ENCODE peak calls at places on chromosomes 11 and 22, in ten cellular contexts. F is pancreas; U is left ventricle myocardium inferior; T is CD8-positive, alpha-beta memory T cell; E is psoas muscle; P is H9; G is mesendoderm; D is right cardiac atrium; O is tibial nerve; Y is Panc1. M is an unnamed sample.

GRCh38 chr11:4643682-4644081 is at the start of gene OR51E1:
- DNase-seq in F (no peak), P (no peak), T (no peak), E (no peak), D (no peak), Y (no peak), G (no peak), O (no peak), U (no peak), M (no peak)

GRCh38 chr11:69972351-69972802 is 105.7 kb upstream of the ANO1 start:
- DNase-seq in D (no peak), F (peak; percentile 15), U (no peak), P (no peak), Y (no peak), G (no peak), O (no peak), T (no peak), E (no peak), M (no peak)

GRCh38 chr11:12538889-12539421 is 135.3 kb upstream of the TEAD1 start:
- DNase-seq in O (no peak), T (no peak), D (no peak), U (no peak), Y (no peak), P (no peak), F (no peak), G (no peak), E (no peak), M (no peak)

GRCh38 chr11:47573321-47573720 is 5.4 kb downstream of the KBTBD4 start:
- DNase-seq in O (no peak), T (no peak), U (peak; percentile 51), F (no peak), E (peak; percentile 29), Y (no peak), P (no peak), D (peak; percentile 64), G (no peak), M (no peak)

GRCh38 chr11:57798905-57799559 is 37.4 kb downstream of the CTNND1 start:
- DNase-seq in O (no peak), E (no peak), U (no peak), G (peak; percentile 46), F (no peak), Y (peak; percentile 24), P (no peak), T (no peak), D (peak; percentile 67), M (no peak)

GRCh38 chr11:60831143-60831500 is 10.8 kb upstream of the CCDC86 start:
- DNase-seq in P (peak; percentile 73), Y (peak; percentile 58), D (peak; percentile 94), G (peak; percentile 69), F (peak; percentile 92), O (peak; percentile 80), U (peak; percentile 83), T (peak; percentile 86), E (peak; percentile 89), M (peak; percentile 53)

GRCh38 chr11:110522456-110522855 is 92.7 kb downstream of the FDX1 start:
- DNase-seq in U (no peak), Y (no peak), T (no peak), G (no peak), F (no peak), E (no peak), D (no peak), P (no peak), O (no peak), M (no peak)

GRCh38 chr11:22728600-22729394 is 62.4 kb downstream of the GAS2 start:
- DNase-seq in F (no peak), D (no peak), Y (no peak), O (no peak), T (no peak), P (no peak), G (no peak), U (no peak), E (no peak), M (no peak)

DNA sequence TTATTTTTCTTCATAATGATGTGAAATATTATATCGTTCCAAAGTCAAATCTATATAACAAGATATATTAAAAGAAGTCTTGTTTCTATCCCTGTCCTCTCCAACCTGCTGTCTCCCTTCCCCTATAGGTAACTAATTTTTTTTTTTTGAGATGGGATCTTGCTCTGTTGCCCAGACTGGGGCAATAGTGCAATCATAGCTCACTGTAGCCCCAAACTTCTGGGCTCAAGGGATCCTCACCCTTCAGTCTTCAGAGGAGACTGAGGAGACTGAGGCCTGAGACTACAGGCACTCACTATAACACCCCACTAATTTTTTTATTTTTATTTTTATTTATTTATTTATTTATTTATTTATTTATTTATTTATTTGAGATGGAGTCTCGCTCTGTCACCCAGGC is 10.3 kb upstream of the RELA start:
- DNase-seq in G (no peak), T (no peak), U (no peak), E (no peak), O (no peak), Y (no peak), P (no peak), F (no peak), D (no peak), M (no peak)
- H3K4me1 ChIP-seq in G (no peaks in the 10 kb centered on the region), T (no peaks in the 10 kb centered on the region), U (no peaks in the 10 kb centered on the region), E (no peaks in the 10 kb centered on the region), O (no peaks in the 10 kb centered on the region), Y (no peaks in the 10 kb centered on the region), P (no peaks in the 10 kb centered on the region), F (no peaks in the 10 kb centered on the region), D (no peaks in the 10 kb centered on the region), M (no peaks in the 10 kb centered on the region)

DNA sequence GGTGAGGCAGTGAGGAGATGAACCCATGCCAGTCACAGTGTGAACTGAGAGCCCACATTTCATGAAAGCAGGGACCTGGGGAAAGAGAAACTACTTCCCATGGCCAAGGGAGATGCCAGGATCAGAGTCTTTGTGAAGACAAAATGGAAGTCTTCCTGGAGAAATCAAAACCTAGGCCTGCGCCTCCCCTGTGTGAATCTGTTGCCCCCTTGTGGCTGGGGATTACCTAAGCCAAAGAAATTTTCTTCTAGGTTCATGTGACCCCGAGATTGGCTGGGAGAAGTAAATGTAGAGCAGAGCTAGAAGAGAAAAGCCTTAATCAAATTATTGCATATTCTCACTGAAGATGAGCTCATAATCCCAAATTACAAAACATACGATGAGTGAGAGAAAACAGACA is 1075.3 kb downstream of the TBC1D22A start:
- DNase-seq in D (no peak), O (no peak), F (no peak), Y (no peak), U (no peak), P (peak; percentile 57), T (no peak), E (no peak), G (peak; percentile 82), M (no peak)
- H3K4me1 ChIP-seq in D (no peaks in the 10 kb centered on the region), O (no peaks in the 10 kb centered on the region), F (no peaks in the 10 kb centered on the region), Y (no peaks in the 10 kb centered on the region), U (no peaks in the 10 kb centered on the region), P (no peaks in the 10 kb centered on the region), T (no peaks in the 10 kb centered on the region), E (no peaks in the 10 kb centered on the region), G (no peaks in the 10 kb centered on the region), M (no peaks in the 10 kb centered on the region)

DNA sequence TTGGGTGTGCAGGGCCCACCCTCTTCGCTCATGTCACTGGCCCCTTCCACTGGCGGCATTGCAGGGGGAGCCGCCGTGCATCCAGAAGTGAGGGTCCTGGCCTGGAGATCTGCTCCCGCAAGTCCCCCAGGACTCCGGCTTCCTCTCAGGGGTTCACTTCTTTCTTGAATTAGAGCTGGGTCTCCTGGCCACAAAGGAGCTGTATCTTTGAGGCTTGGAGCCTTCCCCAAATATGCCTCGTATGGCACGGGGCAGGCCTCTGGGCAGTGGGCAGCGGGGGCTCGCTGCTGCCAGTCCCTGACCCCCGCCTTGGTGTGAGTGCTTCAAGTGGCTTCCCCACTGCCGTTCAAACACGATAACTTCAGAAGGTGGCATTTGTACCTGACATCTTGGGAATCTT is 7.4 kb upstream of the IFITM3 start:
- DNase-seq in T (no peak), Y (no peak), P (no peak), G (no peak), U (no peak), F (no peak), O (no peak), E (no peak), D (peak; percentile 22), M (no peak)
- H3K4me1 ChIP-seq in T (peaks cover 61% of the 10 kb centered on the region), Y (peaks cover 32% of the 10 kb centered on the region), P (peaks cover 4% of the 10 kb centered on the region), G (peaks cover 5% of the 10 kb centered on the region), U (peaks cover 43% of the 10 kb centered on the region), F (peaks cover 7% of the 10 kb centered on the region), O (peaks cover 4% of the 10 kb centered on the region), E (peaks cover 13% of the 10 kb centered on the region), D (peaks cover 3% of the 10 kb centered on the region), M (peaks cover 37% of the 10 kb centered on the region)

GRCh38 chr22:30302810-30303138 is 13.5 kb upstream of the CASTOR1 start:
- DNase-seq in T (no peak), F (no peak), O (no peak), E (no peak), G (no peak), Y (no peak), D (no peak), P (no peak), U (no peak), M (no peak)
- H3K4me1 ChIP-seq in T (peaks cover 97% of the 10 kb centered on the region), F (peaks cover 16% of the 10 kb centered on the region), O (no peaks in the 10 kb centered on the region), E (peaks cover 13% of the 10 kb centered on the region), G (no peaks in the 10 kb centered on the region), Y (peaks cover 15% of the 10 kb centered on the region), D (peaks cover 40% of the 10 kb centered on the region), P (no peaks in the 10 kb centered on the region), U (peaks cover 99% of the 10 kb centered on the region), M (peaks cover 78% of the 10 kb centered on the region)

DNA sequence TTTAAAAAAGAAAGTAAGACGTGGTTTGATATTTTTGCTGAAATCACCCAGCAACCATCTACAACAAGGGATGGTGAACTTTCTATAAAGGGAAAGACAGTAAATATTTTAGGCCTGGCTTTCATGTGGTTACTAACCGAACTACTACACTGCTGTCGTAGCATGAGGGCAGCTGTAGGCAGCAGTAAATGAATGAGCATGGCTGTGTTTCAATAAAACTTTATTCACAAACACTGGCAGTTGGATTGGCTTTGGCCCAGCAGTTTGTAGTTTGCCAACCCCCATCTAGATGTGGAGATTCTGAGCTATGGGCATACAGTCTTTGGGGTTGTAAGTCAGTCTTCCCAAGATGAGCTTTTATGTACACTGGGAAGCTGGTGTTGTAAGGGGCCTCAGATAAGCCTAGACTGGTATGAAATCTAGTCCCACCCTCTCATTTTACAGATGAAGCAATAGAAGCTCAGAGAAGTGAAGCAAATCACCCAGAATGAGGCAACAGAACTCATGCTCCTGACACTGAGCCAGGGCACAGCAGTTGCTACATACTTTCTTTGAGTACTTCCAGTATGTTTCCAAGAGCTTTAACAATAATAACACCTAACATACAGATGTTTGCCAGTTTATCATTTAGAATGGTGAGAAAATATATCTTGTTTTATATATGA is 204.4 kb downstream of the ADAMTS15 start:
- DNase-seq in U (peak; percentile 68), P (no peak), D (peak; percentile 93), Y (no peak), E (peak; percentile 87), F (no peak), O (peak; percentile 56), G (no peak), T (no peak), M (no peak)
- H3K4me1 ChIP-seq in U (peaks cover 73% of the 10 kb centered on the region), P (peaks cover 2% of the 10 kb centered on the region), D (peaks cover 18% of the 10 kb centered on the region), Y (peaks cover 22% of the 10 kb centered on the region), E (peaks cover 23% of the 10 kb centered on the region), F (peaks cover 24% of the 10 kb centered on the region), O (no peaks in the 10 kb centered on the region), G (peaks cover 10% of the 10 kb centered on the region), T (no peaks in the 10 kb centered on the region), M (no peaks in the 10 kb centered on the region)

M was measured in effector memory CD4-positive, alpha-beta T cell.